ENCODE peak calls at places on chromosomes 3 and 15, in seven cellular contexts. O is A549, A is cardiac fibroblast, B is foreskin fibroblast, P is heart right ventricle, T is coronary artery, Y is endothelial cell. F is an unnamed sample.

GRCh38 chr3:61805510-61806080 is 244.2 kb downstream of the PTPRG start:
- DNase-seq in A (peak), B (no peak), T (no peak), O (no peak), P (no peak), Y (no peak), F (no peak)

GRCh38 chr3:113018461-113019181 is 27.8 kb downstream of the GTPBP8 start:
- DNase-seq in P (no peak), A (peak), O (no peak), Y (no peak), B (no peak), T (no peak), F (no peak)

GRCh38 chr15:84666373-84666772 is 8.4 kb upstream of the NMB start:
- DNase-seq in O (no peak), Y (no peak), P (no peak), T (no peak), A (peak), B (no peak), F (no peak)

GRCh38 chr3:113834983-113835382 is 3.6 kb upstream of the GRAMD1C start:
- DNase-seq in Y (no peak), T (no peak), A (no peak), P (no peak), B (no peak), O (no peak), F (no peak)

GRCh38 chr3:125357032-125357658 is 18.0 kb downstream of the ZNF148 start:
- DNase-seq in Y (peak), A (peak), T (peak), P (peak), B (no peak), O (peak), F (no peak)

GRCh38 chr3:38157562-38157961 is 7.8 kb upstream of the OXSR1 start:
- DNase-seq in A (no peak), P (no peak), Y (no peak), O (no peak), B (no peak), T (no peak), F (no peak)

GRCh38 chr3:124886168-124887051 is 755 bp downstream of the ITGB5 start:
- DNase-seq in O (peak), B (peak), Y (peak), P (peak), A (peak), T (peak), F (peak)

GRCh38 chr15:77620297-77620696 is 12.4 kb downstream of the LINGO1 start:
- DNase-seq in B (no peak), O (no peak), P (no peak), A (no peak), T (no peak), Y (no peak), F (no peak)

GRCh38 chr3:15476378-15476777 is 45.1 kb downstream of the COLQ start:
- DNase-seq in Y (no peak), P (no peak), O (no peak), B (peak), A (peak), T (no peak), F (no peak)

GRCh38 chr15:71538181-71538580 is 272.2 kb upstream of the NR2E3 start:
- DNase-seq in T (no peak), P (no peak), B (no peak), A (no peak), O (no peak), Y (no peak), F (no peak)

GRCh38 chr3:52429031-52429430 is 15.9 kb downstream of the SEMA3G start:
- DNase-seq in A (no peak), B (no peak), T (no peak), Y (no peak), P (no peak), O (no peak), F (no peak)

GRCh38 chr3:63964287-63965073 is 52.3 kb upstream of the SCAANT1 start:
- DNase-seq in P (no peak), T (no peak), O (no peak), Y (no peak), B (no peak), A (no peak), F (no peak)

GRCh38 chr3:142863010-142863787 is 25.7 kb downstream of the PCOLCE2 start:
- DNase-seq in Y (no peak), P (no peak), B (peak), O (no peak), A (peak), T (no peak), F (no peak)

GRCh38 chr3:148957586-148957985 is 33.8 kb upstream of the GYG1 start:
- DNase-seq in B (no peak), O (no peak), A (peak), P (no peak), T (no peak), Y (peak), F (no peak)

GRCh38 chr15:79977431-79977940 is 6.5 kb upstream of the BCL2A1 start:
- DNase-seq in O (no peak), P (no peak), B (no peak), Y (no peak), A (no peak), T (no peak), F (no peak)

GRCh38 chr3:156811092-156811862 is 14.9 kb upstream of the LEKR1 start:
- DNase-seq in O (no peak), Y (no peak), A (no peak), P (no peak), B (peak), T (no peak), F (no peak)

GRCh38 chr3:98013428-98014349 is 21.4 kb downstream of the GABRR3 start:
- DNase-seq in A (peak), B (peak), O (peak), Y (no peak), T (no peak), P (no peak), F (no peak)

GRCh38 chr15:89367485-89368451 is 33.1 kb upstream of the POLG start:
- DNase-seq in T (no peak), P (no peak), Y (no peak), O (peak), B (no peak), A (no peak), F (no peak)

GRCh38 chr3:10581251-10581650 is 75.9 kb upstream of the ATP2B2 start:
- DNase-seq in P (no peak), A (peak), Y (no peak), O (no peak), B (no peak), T (no peak), F (no peak)

GRCh38 chr15:92708635-92709034 is 53.1 kb upstream of the FAM174B start:
- DNase-seq in B (no peak), P (no peak), T (no peak), O (no peak), A (no peak), Y (no peak), F (no peak)

GRCh38 chr3:25139267-25139666 is 288.8 kb upstream of the RARB start:
- DNase-seq in B (no peak), O (no peak), A (no peak), P (no peak), Y (no peak), T (no peak), F (no peak)

GRCh38 chr15:52784799-52785671 is 5.1 kb downstream of the ONECUT1 start:
- DNase-seq in P (no peak), O (no peak), Y (peak), T (no peak), B (no peak), A (no peak), F (no peak)

GRCh38 chr3:97705739-97706138 is 58.8 kb upstream of the ARL6 start:
- DNase-seq in O (no peak), A (no peak), T (no peak), P (no peak), B (no peak), Y (no peak), F (no peak)

GRCh38 chr15:90946538-90946937 is 8.1 kb upstream of the RCCD1 start:
- DNase-seq in T (no peak), Y (no peak), O (no peak), P (no peak), A (no peak), B (no peak), F (no peak)

GRCh38 chr15:44034933-44035624 is 160.0 kb downstream of the FRMD5 start:
- DNase-seq in O (no peak), B (peak), T (no peak), P (no peak), A (peak), Y (no peak), F (no peak)

GRCh38 chr15:62128916-62129315 is 36.2 kb downstream of the C2CD4B start:
- DNase-seq in B (no peak), T (no peak), A (no peak), O (no peak), P (no peak), Y (no peak), F (no peak)

GRCh38 chr3:185215873-185216586 is 37.8 kb downstream of the EHHADH start:
- DNase-seq in O (no peak), T (no peak), Y (no peak), P (no peak), B (peak), A (peak), F (no peak)

GRCh38 chr3:126621171-126621570 is 33.8 kb downstream of the TXNRD3 start:
- DNase-seq in A (peak), T (no peak), O (no peak), P (peak), B (peak), Y (no peak), F (no peak)

GRCh38 chr15:74988007-74988800 is 7.2 kb upstream of the SCAMP5 start:
- DNase-seq in A (peak), P (no peak), B (no peak), O (peak), Y (peak), T (no peak), F (no peak)

GRCh38 chr3:63818282-63819150 is 583 bp upstream of the C3orf49 start:
- DNase-seq in B (peak), Y (peak), P (no peak), A (peak), T (no peak), O (peak), F (no peak)

GRCh38 chr3:129992781-129993180 is 18.3 kb downstream of the TRH start:
- DNase-seq in P (no peak), Y (peak), O (peak), T (no peak), A (peak), B (no peak), F (no peak)

GRCh38 chr15:70267879-70268278 is 170.2 kb upstream of the TLE3 start:
- DNase-seq in P (no peak), Y (no peak), A (peak), B (no peak), T (no peak), O (no peak), F (no peak)

GRCh38 chr15:33204087-33204486 is 9.6 kb upstream of the FMN1 start:
- DNase-seq in O (no peak), Y (no peak), B (no peak), T (no peak), P (no peak), A (no peak), F (no peak)

GRCh38 chr15:33200903-33201302 is 6.4 kb upstream of the FMN1 start:
- DNase-seq in Y (no peak), O (no peak), B (no peak), P (no peak), T (no peak), A (no peak), F (no peak)

GRCh38 chr15:33197636-33198035 is 3.1 kb upstream of the FMN1 start:
- DNase-seq in A (no peak), Y (no peak), O (no peak), T (no peak), B (no peak), P (no peak), F (no peak)

GRCh38 chr15:33200444-33200843 is 5.9 kb upstream of the FMN1 start:
- DNase-seq in T (no peak), Y (no peak), O (no peak), B (no peak), A (no peak), P (no peak), F (no peak)

DNA sequence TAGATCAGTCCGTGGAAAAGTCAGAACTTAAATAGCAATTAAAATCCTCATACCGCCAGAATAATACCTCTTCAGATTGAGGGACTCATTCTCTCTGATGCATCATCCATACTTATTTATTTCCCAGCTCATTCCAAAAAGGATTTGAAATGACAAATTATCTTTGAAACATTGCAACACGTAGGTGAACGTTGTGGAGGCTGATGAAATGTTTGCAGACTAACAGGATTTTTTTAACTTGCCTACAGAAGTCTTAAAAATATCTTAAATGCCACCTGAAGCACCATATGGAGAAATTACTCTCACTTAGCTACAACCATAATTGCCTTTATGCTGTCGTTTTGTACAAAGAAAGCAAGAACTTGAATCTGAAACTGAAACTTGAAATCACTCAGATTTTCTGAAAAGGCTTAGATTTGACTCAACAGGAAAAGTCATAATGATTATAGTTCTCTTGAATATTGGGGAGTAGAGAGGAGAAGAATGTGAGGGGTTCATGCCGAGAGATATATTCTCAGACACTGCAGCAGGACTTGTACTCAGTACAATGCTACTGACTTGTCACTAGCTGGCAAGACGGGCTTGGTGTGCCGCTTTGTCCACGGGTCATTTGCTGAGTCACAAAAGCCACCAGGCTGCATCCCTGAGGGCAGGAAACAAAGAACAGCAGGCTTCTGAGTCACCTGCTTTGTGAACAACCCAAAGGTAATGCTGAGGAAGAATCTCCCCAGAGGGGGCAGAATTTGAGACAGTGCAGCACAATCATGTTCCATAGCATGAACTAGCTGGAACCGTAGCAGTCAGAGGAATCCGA is 7.1 kb upstream of the FMN1 start:
- DNase-seq in B (peak), T (no peak), O (peak), Y (peak), A (no peak), P (no peak), F (no peak)
- TF ChIP-seq CTCF in B (no peak), T (no peak), O (peak), Y (no peak), A (peak), P (no peak), F (peak)

GRCh38 chr3:151312972-151313371 is 3.6 kb downstream of the GPR87 start:
- DNase-seq in O (no peak), A (no peak), T (no peak), B (no peak), Y (no peak), P (no peak), F (no peak)
- TF ChIP-seq CTCF in O (no peak), A (no peak), T (no peak), B (no peak), Y (no peak), P (no peak), F (no peak)

GRCh38 chr15:68921926-68922325 is 8.4 kb upstream of the SPESP1 start:
- DNase-seq in P (no peak), B (no peak), A (no peak), Y (no peak), T (no peak), O (no peak), F (no peak)

GRCh38 chr15:68930268-68931022 is at the start of gene SPESP1:
- DNase-seq in Y (no peak), A (peak), P (peak), T (peak), B (peak), O (no peak), F (no peak)

GRCh38 chr15:68924866-68925599 is 5.3 kb upstream of the SPESP1 start:
- DNase-seq in B (peak), O (peak), T (no peak), A (peak), P (peak), Y (peak), F (peak)
- TF ChIP-seq CTCF in B (peak), O (peak), T (peak), A (peak), P (peak), Y (peak), F (peak)

GRCh38 chr3:165619077-165619476 is 218.1 kb downstream of the BCHE start:
- DNase-seq in A (no peak), O (no peak), B (no peak), P (no peak), T (no peak), Y (no peak), F (no peak)

GRCh38 chr3:165622356-165622755 is 214.9 kb downstream of the BCHE start:
- DNase-seq in T (no peak), B (no peak), P (no peak), Y (no peak), A (no peak), O (no peak), F (no peak)

GRCh38 chr3:165624761-165625160 is 212.5 kb downstream of the BCHE start:
- DNase-seq in T (no peak), Y (no peak), O (no peak), P (no peak), B (no peak), A (peak), F (no peak)
- TF ChIP-seq CTCF in T (no peak), Y (no peak), O (no peak), P (no peak), B (peak), A (peak), F (peak)

DNA sequence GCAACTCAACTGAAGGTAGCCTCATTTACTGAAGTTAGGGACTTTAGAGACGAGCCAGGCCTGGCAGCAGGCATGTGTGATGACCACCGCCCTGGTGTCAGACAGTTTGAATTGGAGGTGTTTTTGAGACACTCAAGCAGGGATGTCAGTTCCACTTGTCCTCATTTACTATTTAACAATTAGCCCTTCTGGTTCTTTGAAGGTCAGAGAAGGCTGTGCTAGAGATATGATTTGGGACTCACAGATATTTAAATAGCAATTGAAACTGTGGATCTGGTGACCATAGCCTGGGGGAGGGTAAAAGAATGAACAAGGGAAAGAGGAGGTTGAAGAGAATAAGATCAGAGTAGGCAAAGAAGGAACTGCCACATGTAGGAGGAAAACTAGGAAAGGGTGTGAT is 74.6 kb downstream of the REC114 start:
- DNase-seq in Y (no peak), A (no peak), B (no peak), P (peak), T (no peak), O (no peak), F (no peak)
- TF ChIP-seq CTCF in Y (no peak), A (no peak), B (no peak), P (no peak), T (no peak), O (no peak), F (no peak)

GRCh38 chr15:97745481-97746071 is 214.9 kb upstream of the ARRDC4 start:
- DNase-seq in A (peak), P (no peak), B (no peak), Y (peak), O (peak), T (no peak), F (no peak)
- TF ChIP-seq CTCF in A (peak), P (peak), B (peak), Y (peak), O (peak), T (no peak), F (peak)

F was measured in type B pancreatic cell.